ENCODE peak calls at places on chromosome 5, in six cellular contexts. E is lower leg skin, V is AG04450, J is fibroblast of lung, A is astrocyte, B is PC-3. H is an unnamed sample.

GRCh38 chr5:76675364-76675763 is 40.6 kb upstream of the F2R start:
- DNase-seq in E (no peak), V (no peak), J (no peak), A (no peak), B (no peak), H (no peak)

GRCh38 chr5:61313960-61314681 is 17.9 kb upstream of the ZSWIM6 start:
- DNase-seq in E (no peak), V (peak), J (peak), A (peak), B (peak), H (peak)

GRCh38 chr5:173639-174600 is 17.4 kb upstream of the LRRC14B start:
- DNase-seq in E (no peak), V (no peak), J (no peak), A (no peak), B (no peak), H (no peak)

GRCh38 chr5:3103241-3103855 is 351.9 kb upstream of the IRX2 start:
- DNase-seq in E (no peak), V (no peak), J (no peak), A (no peak), B (no peak), H (no peak)

GRCh38 chr5:172793577-172794488 is 22.8 kb upstream of the DUSP1 start:
- DNase-seq in E (no peak), V (no peak), J (peak), A (peak), B (peak), H (no peak)

GRCh38 chr5:83589786-83590185 is 118.2 kb downstream of the VCAN start:
- DNase-seq in E (no peak), V (no peak), J (no peak), A (no peak), B (no peak), H (peak)

GRCh38 chr5:126081209-126081608 is 342.0 kb upstream of the GRAMD2B start:
- DNase-seq in E (no peak), V (no peak), J (no peak), A (no peak), B (no peak), H (no peak)

GRCh38 chr5:161530700-161531099 is 15.8 kb downstream of the GABRB2 start:
- DNase-seq in E (no peak), V (no peak), J (no peak), A (no peak), B (no peak), H (no peak)

GRCh38 chr5:109844148-109844547 is 154.4 kb downstream of the MAN2A1 start:
- DNase-seq in E (no peak), V (no peak), J (peak), A (no peak), B (peak), H (no peak)

GRCh38 chr5:17879276-17879675 is 245.0 kb downstream of the TAF11L14 start:
- DNase-seq in E (no peak), V (no peak), J (no peak), A (no peak), B (peak), H (no peak)

DNA sequence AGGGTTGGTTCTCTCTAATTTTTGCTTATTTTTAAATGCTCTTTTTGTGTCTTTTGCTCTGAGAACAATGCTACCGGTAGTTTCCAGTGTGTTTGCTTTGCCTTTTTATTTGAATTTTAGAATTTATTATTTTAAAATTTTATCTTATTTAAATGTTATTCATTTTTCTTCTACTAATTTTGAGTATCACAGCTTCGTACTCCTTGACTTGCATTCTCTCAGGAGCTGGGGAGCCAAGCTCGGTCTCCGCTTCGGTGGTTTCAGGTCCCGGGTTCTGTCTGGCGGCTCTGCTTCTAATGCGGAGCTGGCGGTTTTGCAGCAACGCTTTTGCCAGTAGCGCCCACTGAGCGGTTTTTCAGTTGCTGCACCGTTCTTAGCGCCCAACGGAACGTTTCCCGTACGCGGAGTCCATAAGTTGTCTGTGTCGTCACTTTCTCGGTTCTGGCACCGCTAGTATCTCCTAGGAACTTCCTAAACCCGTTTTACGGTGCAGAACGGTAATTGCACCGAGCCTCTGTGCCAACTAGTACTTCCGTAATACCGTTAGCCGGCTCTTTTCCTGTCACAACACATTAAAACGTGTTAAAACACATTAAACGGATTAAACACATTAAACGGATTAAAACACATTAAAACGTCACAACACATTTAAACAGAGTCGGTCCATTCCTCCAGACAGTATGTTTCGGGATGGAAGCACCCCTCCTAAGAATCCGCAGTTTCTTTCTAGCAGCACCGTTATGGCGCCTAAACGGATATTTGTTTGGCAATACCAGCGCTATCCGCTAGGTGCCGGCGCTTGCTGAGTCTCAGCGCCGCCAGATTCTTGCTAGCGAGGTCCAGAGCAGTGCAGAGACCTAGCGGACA is 45.6 kb downstream of the ANXA2R start:
- DNase-seq in E (peak), V (peak), J (peak), A (peak), B (no peak), H (peak)
- H3K4me3 ChIP-seq in E (peak), V (peak), J (peak), A (peak), B (no peak), H (peak)

GRCh38 chr5:73419414-73420390 is 28.9 kb downstream of the FOXD1 start:
- DNase-seq in E (no peak), V (peak), J (peak), A (peak), B (no peak), H (peak)
- TF ChIP-seq CTCF in E (no peak), V (no peak), J (no peak), A (no peak), B (no peak), H (no peak)

DNA sequence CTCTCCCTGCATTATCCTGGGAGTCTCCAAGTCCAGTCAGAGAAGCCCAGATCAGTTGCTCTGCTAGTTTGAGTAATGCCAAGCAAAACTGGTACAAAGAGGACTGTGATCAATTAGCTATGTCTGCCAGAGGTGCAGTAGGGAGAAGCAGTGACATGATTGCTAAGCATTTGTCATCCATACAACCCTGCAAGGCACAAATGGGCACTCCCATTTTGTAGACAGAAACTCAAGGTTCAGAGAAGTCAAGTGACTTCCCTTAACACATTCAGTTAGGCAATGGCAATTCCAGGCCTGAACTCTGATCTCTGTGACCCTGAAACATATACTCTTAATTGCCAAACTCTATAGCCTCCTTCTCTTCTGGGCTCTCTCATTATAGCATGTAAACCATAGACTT is 34.0 kb downstream of the NDST1 start:
- DNase-seq in E (no peak), V (no peak), J (no peak), A (no peak), B (peak), H (peak)
- H3K4me3 ChIP-seq in E (no peak), V (no peak), J (no peak), A (no peak), B (no peak), H (no peak)

GRCh38 chr5:116068028-116068632 is 16.7 kb upstream of the COMMD10 start:
- DNase-seq in E (peak), V (peak), J (peak), A (peak), B (peak), H (peak)

GRCh38 chr5:116058346-116058936 is 26.2 kb downstream of the ARL14EPL start:
- DNase-seq in E (no peak), V (no peak), J (no peak), A (no peak), B (no peak), H (no peak)

GRCh38 chr5:116063950-116064349 is 20.9 kb upstream of the COMMD10 start:
- DNase-seq in E (no peak), V (no peak), J (no peak), A (no peak), B (no peak), H (no peak)

DNA sequence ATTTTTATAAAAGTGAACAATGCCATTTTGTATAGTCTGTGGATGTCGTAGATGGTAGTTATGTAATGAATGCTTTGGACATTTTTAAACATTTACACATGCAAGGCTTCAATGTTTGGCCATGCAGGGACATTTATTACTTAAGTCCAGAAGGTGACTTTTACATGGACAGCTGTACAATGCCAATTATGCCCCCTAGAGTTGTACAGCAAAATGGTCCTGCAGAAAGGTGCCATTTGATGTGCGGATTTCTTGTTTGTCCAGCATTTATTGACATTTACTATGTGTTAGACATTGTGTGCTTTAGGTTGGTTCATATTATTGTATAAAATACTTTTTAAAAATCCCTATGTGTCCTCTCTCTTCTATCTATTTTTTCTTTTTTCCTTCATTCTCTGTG is 22.5 kb upstream of the COMMD10 start:
- DNase-seq in E (no peak), V (no peak), J (peak), A (no peak), B (no peak), H (no peak)
- TF ChIP-seq CTCF in E (no peak), V (no peak), J (no peak), A (no peak), B (peak), H (no peak)

DNA sequence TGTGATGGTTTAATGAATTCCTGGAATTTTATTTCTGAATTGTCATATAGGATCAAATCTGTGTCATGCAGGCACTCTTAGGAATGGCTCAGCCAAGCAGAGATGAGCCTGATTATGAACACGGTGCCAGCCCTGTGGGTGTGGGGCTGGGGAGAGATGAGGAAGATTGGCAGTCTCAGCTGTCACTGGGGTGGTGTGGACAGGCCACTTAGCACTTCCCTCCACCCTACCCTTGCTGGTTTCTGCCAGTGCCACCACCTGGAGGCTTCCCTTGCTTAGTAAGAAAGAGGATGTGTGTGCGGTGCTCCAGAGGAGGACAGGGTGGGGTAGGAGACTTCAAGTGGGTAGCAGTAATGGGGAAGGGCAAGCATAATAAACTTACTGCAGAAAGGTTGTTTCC is 226.6 kb downstream of the CD180 start:
- DNase-seq in E (no peak), V (no peak), J (no peak), A (no peak), B (no peak), H (no peak)
- H3K4me3 ChIP-seq in E (no peak), V (no peak), J (no peak), A (no peak), B (no peak), H (no peak)

GRCh38 chr5:132103380-132103951 is 29.9 kb downstream of the CSF2 start:
- DNase-seq in E (peak), V (peak), J (peak), A (peak), B (peak), H (peak)
- TF ChIP-seq CTCF in E (no peak), V (no peak), J (peak), A (no peak), B (no peak), H (no peak)

GRCh38 chr5:179797741-179798140 is 4.0 kb downstream of the LTC4S start:
- DNase-seq in E (no peak), V (no peak), J (no peak), A (no peak), B (no peak), H (no peak)

GRCh38 chr5:179796877-179797608 is 3.3 kb downstream of the LTC4S start:
- DNase-seq in E (no peak), V (no peak), J (no peak), A (no peak), B (no peak), H (no peak)

GRCh38 chr5:179798771-179799643 is 5.2 kb downstream of the LTC4S start:
- DNase-seq in E (no peak), V (no peak), J (no peak), A (no peak), B (no peak), H (no peak)

GRCh38 chr5:179799644-179799973 is 5.8 kb downstream of the LTC4S start:
- DNase-seq in E (no peak), V (no peak), J (no peak), A (no peak), B (no peak), H (no peak)

DNA sequence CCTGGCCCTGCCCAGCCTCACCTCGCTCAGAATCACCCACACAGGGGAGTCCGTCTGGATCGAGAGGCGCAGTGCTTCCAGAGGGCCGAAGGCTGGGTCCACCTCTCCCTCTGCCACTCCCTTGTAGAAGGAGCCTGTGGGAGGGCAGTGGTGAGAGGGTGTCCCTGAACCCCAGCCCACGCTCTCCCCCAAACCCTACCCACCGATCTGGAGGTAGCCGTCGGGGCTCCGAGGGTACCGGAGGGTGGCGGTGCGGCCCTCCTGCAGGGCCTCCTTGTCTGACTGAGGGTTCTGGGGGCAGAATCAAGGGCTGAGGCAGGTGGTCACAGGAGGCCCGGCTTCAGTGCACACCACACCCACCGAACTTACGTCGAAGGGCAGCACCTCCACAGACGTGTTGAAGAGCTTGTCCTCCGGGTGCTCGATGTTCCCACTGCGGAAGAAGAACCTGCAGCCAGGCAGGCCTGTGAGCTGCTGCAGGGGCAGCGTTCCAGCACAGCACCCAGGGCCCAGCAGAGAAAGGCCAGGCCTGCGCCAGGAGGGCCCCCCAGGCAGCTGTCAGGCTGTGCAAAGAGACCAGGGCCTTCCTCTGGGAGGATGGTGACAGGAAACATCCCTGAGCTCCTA is 4.5 kb downstream of the LTC4S start:
- DNase-seq in E (no peak), V (no peak), J (no peak), A (no peak), B (no peak), H (no peak)
- H3K4me3 ChIP-seq in E (no peak), V (no peak), J (no peak), A (no peak), B (no peak), H (no peak)

GRCh38 chr5:92991681-92992472 is 589.1 kb downstream of the NR2F1-AS1 start:
- DNase-seq in E (no peak), V (no peak), J (peak), A (peak), B (peak), H (no peak)
- TF ChIP-seq CTCF in E (no peak), V (no peak), J (no peak), A (no peak), B (no peak), H (no peak)